ENCODE peak calls at places on chromosomes 12 and 14, in nine cellular contexts. R is heart right ventricle, W is uterus, D is HepG2, Q is stomach, I is hepatocyte, J is GM23338, B is cardiac muscle cell, X is left lung. V is an unnamed sample.

GRCh38 chr14:67551940-67552339 is 18.9 kb downstream of the PLEKHH1 start:
- DNase-seq in R (no peak), W (no peak), D (no peak), Q (no peak), I (no peak), J (no peak), B (no peak), X (no peak), V (peak)

GRCh38 chr12:66823857-66824570 is 145.1 kb upstream of the GRIP1 start:
- DNase-seq in R (no peak), W (no peak), D (no peak), Q (no peak), I (peak), J (no peak), B (no peak), X (no peak), V (no peak)

GRCh38 chr12:39125580-39125979 is 220.2 kb upstream of the CPNE8 start:
- DNase-seq in R (no peak), W (no peak), D (no peak), Q (no peak), I (no peak), J (no peak), B (no peak), X (no peak), V (no peak)

GRCh38 chr12:69642531-69642930 is 31.8 kb upstream of the LRRC10 start:
- DNase-seq in R (peak), W (no peak), D (no peak), Q (no peak), I (no peak), J (no peak), B (no peak), X (no peak), V (no peak)

GRCh38 chr12:104219361-104219892 is 3.8 kb downstream of the TXNRD1 start:
- DNase-seq in R (no peak), W (no peak), D (peak), Q (no peak), I (peak), J (no peak), B (peak), X (no peak), V (no peak)

GRCh38 chr12:121933522-121934317 is 15.3 kb downstream of the CFAP251 start:
- DNase-seq in R (no peak), W (no peak), D (no peak), Q (no peak), I (peak), J (peak), B (peak), X (peak), V (peak)

GRCh38 chr14:89493877-89494634 is 77.0 kb upstream of the FOXN3 start:
- DNase-seq in R (no peak), W (no peak), D (peak), Q (no peak), I (no peak), J (peak), B (peak), X (no peak), V (no peak)

GRCh38 chr12:44921736-44922135 is 45.6 kb upstream of the NELL2 start:
- DNase-seq in R (no peak), W (no peak), D (no peak), Q (no peak), I (no peak), J (no peak), B (no peak), X (no peak), V (no peak)

GRCh38 chr14:72420749-72421452 is 473.0 kb downstream of the DPF3 start:
- DNase-seq in R (peak), W (peak), D (peak), Q (peak), I (peak), J (peak), B (peak), X (peak), V (peak)

GRCh38 chr14:88519907-88520306 is 34.9 kb downstream of the PTPN21 start:
- DNase-seq in R (no peak), W (no peak), D (no peak), Q (no peak), I (no peak), J (no peak), B (no peak), X (no peak), V (no peak)

GRCh38 chr14:43640718-43641267 is 866.3 kb downstream of the FSCB start:
- DNase-seq in R (no peak), W (no peak), D (no peak), Q (peak), I (no peak), J (no peak), B (no peak), X (no peak), V (no peak)

GRCh38 chr12:125076103-125076502 is 10.9 kb downstream of the AACS start:
- DNase-seq in R (no peak), W (no peak), D (no peak), Q (no peak), I (no peak), J (no peak), B (no peak), X (no peak), V (no peak)

GRCh38 chr12:108833757-108834472 is 23.5 kb downstream of the SSH1 start:
- DNase-seq in R (peak), W (peak), D (no peak), Q (no peak), I (no peak), J (no peak), B (peak), X (no peak), V (no peak)

GRCh38 chr14:103231376-103232019 is 102.5 kb upstream of the EIF5 start:
- DNase-seq in R (no peak), W (no peak), D (no peak), Q (no peak), I (no peak), J (no peak), B (no peak), X (no peak), V (peak)

GRCh38 chr12:130013771-130014484 is 110.1 kb upstream of the TMEM132D start:
- DNase-seq in R (no peak), W (no peak), D (peak), Q (peak), I (peak), J (peak), B (peak), X (no peak), V (peak)

GRCh38 chr14:60561845-60562746 is 53.1 kb downstream of the SIX6 start:
- DNase-seq in R (peak), W (peak), D (peak), Q (peak), I (peak), J (peak), B (peak), X (no peak), V (no peak)

GRCh38 chr14:64673748-64674147 is 30.5 kb upstream of the PLEKHG3 start:
- DNase-seq in R (no peak), W (no peak), D (no peak), Q (no peak), I (no peak), J (no peak), B (no peak), X (no peak), V (no peak)

GRCh38 chr12:124828264-124829007 is 35.2 kb downstream of the SCARB1 start:
- DNase-seq in R (no peak), W (no peak), D (peak), Q (peak), I (peak), J (no peak), B (peak), X (no peak), V (no peak)

GRCh38 chr12:106195638-106196037 is 52.2 kb downstream of the CKAP4 start:
- DNase-seq in R (peak), W (peak), D (peak), Q (peak), I (peak), J (no peak), B (peak), X (peak), V (no peak)

GRCh38 chr12:48119078-48119833 is at the start of gene PFKM:
- DNase-seq in R (peak), W (peak), D (no peak), Q (peak), I (peak), J (peak), B (peak), X (peak), V (peak)

GRCh38 chr12:122306407-122306806 is 40.1 kb upstream of the VPS33A start:
- DNase-seq in R (no peak), W (no peak), D (peak), Q (no peak), I (no peak), J (peak), B (no peak), X (no peak), V (no peak)

GRCh38 chr12:88406905-88407304 is 173.4 kb downstream of the KITLG start:
- DNase-seq in R (no peak), W (no peak), D (no peak), Q (no peak), I (no peak), J (no peak), B (no peak), X (no peak), V (no peak)

GRCh38 chr12:78864483-78865296 is at the start of gene SYT1:
- DNase-seq in R (peak), W (peak), D (no peak), Q (no peak), I (peak), J (peak), B (peak), X (peak), V (peak)

GRCh38 chr12:80205960-80206359 is 106.6 kb downstream of the OTOGL start:
- DNase-seq in R (no peak), W (no peak), D (no peak), Q (no peak), I (no peak), J (no peak), B (no peak), X (no peak), V (no peak)

GRCh38 chr12:122064780-122065588 is 13.6 kb upstream of the MLXIP start:
- DNase-seq in R (peak), W (peak), D (peak), Q (no peak), I (peak), J (no peak), B (peak), X (peak), V (no peak)

GRCh38 chr12:86711716-86712115 is 455.5 kb upstream of the MGAT4C start:
- DNase-seq in R (no peak), W (no peak), D (no peak), Q (no peak), I (no peak), J (no peak), B (no peak), X (no peak), V (no peak)

GRCh38 chr14:101333335-101334280 is 227.7 kb upstream of the DIO3 start:
- DNase-seq in R (no peak), W (no peak), D (no peak), Q (no peak), I (no peak), J (no peak), B (no peak), X (no peak), V (no peak)

GRCh38 chr12:104737682-104738370 is 220.3 kb downstream of the SLC41A2 start:
- DNase-seq in R (no peak), W (no peak), D (no peak), Q (no peak), I (no peak), J (no peak), B (no peak), X (no peak), V (no peak)

GRCh38 chr12:26668847-26669246 is 164.1 kb downstream of the ITPR2 start:
- DNase-seq in R (no peak), W (no peak), D (peak), Q (no peak), I (no peak), J (no peak), B (peak), X (no peak), V (no peak)

GRCh38 chr14:39342768-39343167 is 89.5 kb downstream of the FBXO33 start:
- DNase-seq in R (no peak), W (no peak), D (no peak), Q (no peak), I (no peak), J (no peak), B (peak), X (no peak), V (no peak)

GRCh38 chr12:104748790-104749189 is 209.3 kb downstream of the SLC41A2 start:
- DNase-seq in R (no peak), W (no peak), D (no peak), Q (no peak), I (no peak), J (no peak), B (peak), X (no peak), V (no peak)

GRCh38 chr12:105317453-105317852 is 13.0 kb upstream of the C12orf75 start:
- DNase-seq in R (no peak), W (no peak), D (no peak), Q (no peak), I (peak), J (no peak), B (no peak), X (no peak), V (no peak)

GRCh38 chr12:95326450-95326849 is 108.8 kb downstream of the VEZT start:
- DNase-seq in R (no peak), W (no peak), D (peak), Q (no peak), I (no peak), J (no peak), B (peak), X (no peak), V (no peak)

GRCh38 chr14:31297701-31298344 is 90.2 kb upstream of the HECTD1 start:
- DNase-seq in R (no peak), W (no peak), D (no peak), Q (no peak), I (no peak), J (no peak), B (peak), X (no peak), V (no peak)

GRCh38 chr12:101243074-101243473 is 33.0 kb upstream of the SLC5A8 start:
- DNase-seq in R (no peak), W (no peak), D (no peak), Q (no peak), I (no peak), J (no peak), B (no peak), X (no peak), V (no peak)

GRCh38 chr14:83847102-83847501 is 1682.8 kb upstream of the FLRT2 start:
- DNase-seq in R (no peak), W (no peak), D (no peak), Q (no peak), I (no peak), J (no peak), B (no peak), X (no peak), V (no peak)

GRCh38 chr14:104683653-104684448 is 5.6 kb upstream of the INF2 start:
- DNase-seq in R (no peak), W (no peak), D (no peak), Q (no peak), I (no peak), J (no peak), B (no peak), X (no peak), V (peak)

GRCh38 chr12:85441025-85441424 is 161.0 kb downstream of the ALX1 start:
- DNase-seq in R (no peak), W (no peak), D (no peak), Q (no peak), I (no peak), J (no peak), B (no peak), X (no peak), V (no peak)

GRCh38 chr12:85445060-85445938 is 165.3 kb downstream of the ALX1 start:
- DNase-seq in R (no peak), W (no peak), D (no peak), Q (no peak), I (peak), J (no peak), B (no peak), X (no peak), V (no peak)

GRCh38 chr12:85440273-85440672 is 160.3 kb downstream of the ALX1 start:
- DNase-seq in R (no peak), W (no peak), D (no peak), Q (no peak), I (peak), J (no peak), B (no peak), X (no peak), V (no peak)

DNA sequence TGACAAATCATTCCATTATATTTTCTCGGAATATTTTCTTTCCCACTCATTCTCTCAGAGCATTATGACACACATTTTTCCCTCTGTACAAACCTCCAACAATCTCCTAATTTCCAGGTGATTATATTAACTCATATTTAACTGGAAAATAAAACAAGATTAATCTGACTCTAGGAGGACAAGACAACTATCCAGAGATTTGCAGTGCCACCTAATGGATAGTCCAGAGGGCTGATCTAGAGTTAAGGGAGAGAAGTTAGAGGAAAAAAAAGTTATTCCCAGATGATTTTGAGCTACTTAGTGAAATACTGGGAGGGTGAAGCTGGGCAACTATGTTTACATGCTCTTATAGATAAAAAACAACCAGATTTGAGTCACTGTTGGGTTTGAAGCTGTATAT is 161.7 kb downstream of the ALX1 start:
- DNase-seq in R (no peak), W (no peak), D (peak), Q (no peak), I (peak), J (no peak), B (peak), X (no peak), V (no peak)
- TF ChIP-seq CTCF in R (no peak), W (no peak), D (peak), Q (no peak), I (peak), J (peak), B (peak), X (no peak), V (no peak)

GRCh38 chr12:7497661-7498060 is 5.9 kb downstream of the CD163 start:
- DNase-seq in R (no peak), W (no peak), D (no peak), Q (no peak), I (no peak), J (peak), B (no peak), X (no peak), V (no peak)
- H3K27ac ChIP-seq in R (no peak), W (no peak), D (no peak), Q (no peak), I (no peak), J (no peak), B (no peak), X (peak), V (no peak)

DNA sequence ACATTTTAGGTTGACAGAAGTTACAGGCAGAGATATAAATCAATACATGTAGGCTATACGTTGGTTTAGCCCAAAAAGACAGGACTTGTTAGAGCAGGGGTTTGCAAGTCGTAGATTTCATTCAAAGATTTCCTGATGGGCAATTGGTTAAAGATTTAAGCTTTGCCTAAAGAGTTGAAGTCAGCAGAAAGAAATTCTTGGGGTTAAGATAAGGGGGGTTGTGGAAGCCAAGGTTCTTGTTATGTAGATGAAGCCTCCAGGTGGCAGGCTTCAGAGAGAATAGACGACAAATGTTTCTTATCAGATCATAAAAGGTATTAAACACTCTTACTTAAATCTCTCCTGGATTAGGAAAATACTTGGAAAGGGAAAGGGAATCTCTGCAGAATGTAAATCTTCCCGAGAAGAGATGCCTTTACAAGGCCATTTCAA is 510.8 kb downstream of the TMTC2 start:
- DNase-seq in R (no peak), W (no peak), D (no peak), Q (no peak), I (no peak), J (peak), B (no peak), X (no peak), V (no peak)
- H3K4me3 ChIP-seq in R (no peak), W (no peak), D (no peak), Q (no peak), I (no peak), J (peak), B (no peak), X (no peak), V (no peak)

DNA sequence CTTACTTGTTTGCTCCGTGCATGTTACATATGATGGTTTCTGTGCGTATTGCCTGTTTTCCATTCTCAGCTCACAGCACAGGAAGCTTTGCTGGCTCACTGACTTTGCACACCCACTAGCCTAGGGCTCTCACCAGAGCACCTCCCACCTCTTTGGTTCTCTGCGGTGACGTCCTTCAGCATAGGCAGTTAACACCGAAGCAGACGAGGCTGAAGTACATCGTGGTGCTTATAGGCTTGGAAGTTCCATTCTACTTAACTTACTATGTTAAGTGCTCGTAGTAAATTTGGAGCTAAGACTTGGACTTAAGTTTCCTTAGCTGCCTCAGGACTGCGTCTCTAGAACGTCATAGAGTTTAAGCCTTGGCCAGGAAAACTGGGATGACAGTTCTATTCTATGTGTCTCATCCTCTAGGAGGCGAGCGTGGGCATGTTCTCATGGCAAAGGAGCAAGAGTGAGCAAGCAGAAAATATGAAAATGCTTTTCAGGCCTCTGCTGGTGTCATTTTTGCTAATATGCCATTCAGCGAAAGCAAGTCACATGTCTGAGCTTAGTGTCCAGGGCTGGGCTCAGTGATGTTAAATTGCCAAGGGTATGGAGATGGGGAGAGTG is 57.4 kb downstream of the NRXN3 start:
- DNase-seq in R (no peak), W (no peak), D (no peak), Q (no peak), I (no peak), J (peak), B (no peak), X (no peak), V (no peak)
- TF ChIP-seq CTCF in R (no peak), W (no peak), D (no peak), Q (no peak), I (no peak), J (peak), B (no peak), X (no peak), V (no peak)

GRCh38 chr14:90616881-90617280 is 199.3 kb downstream of the TTC7B start:
- DNase-seq in R (no peak), W (no peak), D (no peak), Q (no peak), I (no peak), J (no peak), B (peak), X (no peak), V (no peak)

GRCh38 chr14:90617942-90618341 is 198.3 kb downstream of the TTC7B start:
- DNase-seq in R (no peak), W (no peak), D (no peak), Q (no peak), I (no peak), J (no peak), B (no peak), X (no peak), V (no peak)

GRCh38 chr14:90614696-90615260 is 201.5 kb downstream of the TTC7B start:
- DNase-seq in R (no peak), W (no peak), D (no peak), Q (no peak), I (no peak), J (no peak), B (no peak), X (no peak), V (no peak)

GRCh38 chr14:90615444-90616095 is 200.7 kb downstream of the TTC7B start:
- DNase-seq in R (no peak), W (no peak), D (no peak), Q (no peak), I (no peak), J (no peak), B (no peak), X (no peak), V (peak)

GRCh38 chr14:90616313-90616712 is 199.9 kb downstream of the TTC7B start:
- DNase-seq in R (no peak), W (no peak), D (no peak), Q (no peak), I (no peak), J (no peak), B (no peak), X (no peak), V (no peak)
- H3K27ac ChIP-seq in R (peak), W (no peak), D (no peak), Q (no peak), I (no peak), J (no peak), B (no peak), X (no peak), V (no peak)

DNA sequence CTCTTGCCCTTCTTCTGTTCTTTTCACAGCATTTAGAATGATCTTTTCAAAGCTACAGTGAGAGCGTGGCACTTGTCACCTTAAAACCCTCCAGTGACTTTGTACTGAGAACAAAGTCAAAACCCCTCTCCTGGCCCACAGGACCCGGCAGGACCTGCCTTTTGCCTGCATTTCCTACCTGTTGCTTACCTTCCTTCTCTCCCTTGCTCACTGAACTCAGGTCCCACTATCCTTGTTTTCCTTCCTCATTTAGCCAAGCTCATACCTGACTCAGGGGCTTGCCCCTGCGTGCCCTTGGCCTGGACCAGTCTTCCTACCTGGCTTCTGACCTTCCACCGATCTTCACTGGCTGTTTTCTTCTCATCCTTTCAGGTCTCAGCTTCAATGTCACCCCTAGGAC is 112.3 kb upstream of the PRMT8 start:
- DNase-seq in R (no peak), W (no peak), D (no peak), Q (no peak), I (no peak), J (no peak), B (no peak), X (no peak), V (no peak)
- H3K4me3 ChIP-seq in R (no peak), W (no peak), D (no peak), Q (no peak), I (no peak), J (no peak), B (no peak), X (no peak), V (no peak)